ENCODE peak calls at places on chromosomes 12 and 14, in four cellular contexts. O is A549, C is H1, S is K562. K is an unnamed sample.

GRCh38 chr12:116037941-116038837 is 239.3 kb downstream of the MED13L start:
- DNase-seq in O (no peak), C (no peak), S (no peak), K (peak)

GRCh38 chr12:82650627-82651337 is 35.9 kb upstream of the TMTC2 start:
- DNase-seq in O (peak), C (no peak), S (no peak), K (no peak)

GRCh38 chr12:76871082-76871481 is 7.7 kb downstream of the CSRP2 start:
- DNase-seq in O (no peak), C (no peak), S (peak), K (no peak)

GRCh38 chr12:47207829-47208248 is 128.1 kb upstream of the AMIGO2 start:
- DNase-seq in O (no peak), C (no peak), S (no peak), K (no peak)

GRCh38 chr14:38286481-38286880 is 30.6 kb upstream of the CLEC14A start:
- DNase-seq in O (no peak), C (no peak), S (no peak), K (no peak)

GRCh38 chr12:59646636-59647035 is 50.8 kb downstream of the SLC16A7 start:
- DNase-seq in O (no peak), C (no peak), S (no peak), K (peak)

GRCh38 chr12:113601656-113602263 is 130.1 kb upstream of the LHX5 start:
- DNase-seq in O (no peak), C (no peak), S (peak), K (no peak)

GRCh38 chr12:15580431-15580830 is 208.8 kb downstream of the EPS8 start:
- DNase-seq in O (no peak), C (no peak), S (no peak), K (no peak)

GRCh38 chr12:34291001-34291400 is 268.7 kb downstream of the ALG10 start:
- DNase-seq in O (no peak), C (no peak), S (no peak), K (no peak)

GRCh38 chr12:19683178-19683927 is 244.1 kb downstream of the AEBP2 start:
- DNase-seq in O (peak), C (no peak), S (no peak), K (peak)

GRCh38 chr12:25100738-25101445 is 94.1 kb downstream of the DNAI7 start:
- DNase-seq in O (no peak), C (no peak), S (no peak), K (no peak)

GRCh38 chr14:23121401-23121800 is 2.3 kb upstream of the CEBPE start:
- DNase-seq in O (no peak), C (no peak), S (no peak), K (peak)

GRCh38 chr14:65864549-65864948 is 452.0 kb downstream of the FUT8 start:
- DNase-seq in O (no peak), C (no peak), S (no peak), K (no peak)

GRCh38 chr12:111893287-111893686 is 51.3 kb downstream of the MAPKAPK5 start:
- DNase-seq in O (no peak), C (no peak), S (no peak), K (peak)

GRCh38 chr14:101980700-101981099 is 16.3 kb downstream of the DYNC1H1 start:
- DNase-seq in O (peak), C (no peak), S (no peak), K (peak)

GRCh38 chr14:77301103-77301502 is 19.6 kb downstream of the POMT2 start:
- DNase-seq in O (peak), C (peak), S (peak), K (peak)

GRCh38 chr14:55600784-55601561 is 21.0 kb downstream of the KTN1 start:
- DNase-seq in O (no peak), C (no peak), S (no peak), K (peak)

GRCh38 chr12:19643635-19644034 is 204.3 kb downstream of the AEBP2 start:
- DNase-seq in O (peak), C (peak), S (no peak), K (peak)

GRCh38 chr12:5078423-5078822 is 34.7 kb downstream of the KCNA5 start:
- DNase-seq in O (no peak), C (no peak), S (no peak), K (no peak)

GRCh38 chr12:10191865-10192264 is 13.0 kb downstream of the TMEM52B start:
- DNase-seq in O (no peak), C (no peak), S (no peak), K (peak)

GRCh38 chr12:645563-646071 is 17.6 kb downstream of the NINJ2 start:
- DNase-seq in O (no peak), C (no peak), S (no peak), K (peak)

GRCh38 chr12:644818-645552 is 18.3 kb downstream of the NINJ2 start:
- DNase-seq in O (no peak), C (no peak), S (no peak), K (no peak)

GRCh38 chr12:647713-648085 is 15.5 kb downstream of the NINJ2 start:
- DNase-seq in O (no peak), C (no peak), S (no peak), K (no peak)

GRCh38 chr12:647039-647712 is 16.1 kb downstream of the NINJ2 start:
- DNase-seq in O (no peak), C (no peak), S (no peak), K (no peak)

GRCh38 chr12:646303-647038 is 16.8 kb downstream of the NINJ2 start:
- DNase-seq in O (no peak), C (no peak), S (no peak), K (no peak)
- TF ChIP-seq POLR2A in O (no peak), C (no peak), S (no peak), K (no peak)

GRCh38 chr12:48979602-48980388 is 1.7 kb downstream of the WNT1 start:
- DNase-seq in O (no peak), C (no peak), S (no peak), K (no peak)
- TF ChIP-seq RFX5 in O (no peak), C (no peak), S (no peak), K (no peak)

GRCh38 chr12:52521175-52521574 is 981 bp upstream of the KRT5 start:
- DNase-seq in O (no peak), C (no peak), S (no peak), K (no peak)
- H3K27ac ChIP-seq in O (peak), C (no peak), S (no peak), K (no peak)

DNA sequence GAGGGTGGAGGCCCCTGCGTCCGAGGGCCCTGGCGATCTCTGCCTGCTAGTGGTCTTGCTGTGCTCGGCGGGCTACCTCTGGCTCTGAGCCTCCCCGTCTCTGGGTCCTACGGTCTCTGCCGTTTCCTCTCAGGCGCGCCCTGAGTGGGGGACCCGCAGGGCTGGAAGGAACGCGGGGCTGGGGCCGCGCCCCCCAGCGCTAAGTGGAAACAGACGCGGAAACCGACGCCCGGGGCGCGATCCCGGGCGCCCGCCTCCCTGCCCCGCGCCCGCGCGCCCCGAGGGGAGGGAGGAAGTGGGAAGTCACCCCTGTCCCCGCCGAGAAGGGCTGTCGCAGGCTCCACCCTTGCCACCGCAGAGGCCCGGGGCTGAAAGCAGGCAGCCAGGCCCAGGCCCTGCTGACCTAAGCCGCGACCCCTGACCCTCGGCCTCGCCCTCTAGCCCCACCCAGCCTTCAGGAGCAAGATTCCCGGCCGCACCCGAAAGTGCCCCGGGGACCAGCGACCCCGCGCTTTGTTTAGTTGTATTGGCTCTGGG is 831 bp downstream of the CRIP1 start:
- DNase-seq in O (no peak), C (no peak), S (no peak), K (no peak)
- TF ChIP-seq POLR2A in O (no peak), C (no peak), S (no peak), K (no peak)

DNA sequence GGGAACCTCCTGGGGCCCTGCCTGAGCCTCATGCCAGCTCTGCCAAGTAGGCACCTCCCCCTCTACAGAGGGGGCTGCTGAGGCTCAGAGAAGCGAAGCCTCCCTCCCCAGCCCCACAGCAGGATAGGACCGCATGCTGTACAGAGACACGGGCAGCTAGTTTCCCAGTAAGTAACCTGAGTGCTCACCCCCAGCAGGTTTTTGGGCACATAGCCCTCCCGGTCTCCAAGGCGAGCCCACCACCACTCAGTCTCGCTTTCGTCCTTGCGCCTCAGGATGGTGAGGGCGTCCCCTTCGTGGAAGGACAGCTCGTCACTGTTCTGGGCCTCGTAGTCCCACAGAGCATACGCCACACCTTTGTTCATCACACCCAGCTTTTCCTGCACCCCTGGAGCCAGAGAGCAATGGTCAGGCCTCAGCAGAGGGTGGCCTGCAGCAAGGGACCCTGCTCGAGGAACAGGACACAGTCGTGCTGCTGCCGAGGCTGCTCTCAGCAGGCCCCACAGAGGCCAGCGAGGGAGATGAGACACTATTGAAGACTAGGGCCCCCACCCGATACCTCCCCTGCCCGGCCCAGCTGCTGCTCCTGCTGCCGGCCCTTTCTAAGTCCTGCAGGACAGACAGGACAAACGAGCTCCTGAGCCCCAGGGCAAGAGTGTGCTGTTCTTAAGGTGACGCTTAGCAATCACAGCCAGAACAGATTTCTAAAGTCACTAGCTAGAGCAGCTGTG is 20.4 kb downstream of the ZFYVE21 start:
- DNase-seq in O (no peak), C (no peak), S (no peak), K (no peak)
- TF ChIP-seq RFX5 in O (no peak), C (no peak), S (no peak), K (no peak)